ENCODE peak calls at places on chromosomes 13 and 19, in nine cellular contexts. M is adrenal gland; E is HS-27A; Z is progenitor cell of endocrine pancreas; B is HuH-7; D is effector memory CD4-positive, alpha-beta T cell; A is activated naive CD8-positive, alpha-beta T cell treated with anti-CD3 and anti-CD28 coated beads for 36 hours; U is choroid plexus epithelial cell; Y is EH. J is an unnamed sample.

GRCh38 chr19:15126511-15126910 is 19.3 kb downstream of the SYDE1 start:
- DNase-seq in Y (peak; percentile 80), A (no peak), M (no peak), Z (no peak), D (no peak), B (no peak), E (no peak), U (no peak), J (no peak)

GRCh38 chr13:30880151-30880551 is 25.9 kb upstream of the MEDAG start:
- DNase-seq in E (no peak), U (peak; percentile 64), Y (peak; percentile 58), B (no peak), M (no peak), D (no peak), A (no peak), Z (no peak), J (no peak)

GRCh38 chr13:32021785-32022184 is 9.8 kb upstream of the FRY start:
- DNase-seq in A (no peak), Y (peak; percentile 45), E (no peak), B (no peak), Z (no peak), U (no peak), D (no peak), M (no peak), J (no peak)

GRCh38 chr13:23751195-23751594 is 138.0 kb downstream of the MIPEP start:
- DNase-seq in E (no peak), D (no peak), A (no peak), B (no peak), M (no peak), Y (no peak), U (peak; percentile 28), Z (no peak), J (no peak)

GRCh38 chr19:42206871-42207755 is 10.4 kb downstream of the DEDD2 start:
- DNase-seq in A (no peak), M (no peak), Y (peak; percentile 69), B (no peak), Z (no peak), E (peak; percentile 76), U (no peak), D (no peak), J (no peak)

GRCh38 chr13:40024962-40025714 is 369.7 kb downstream of the COG6 start:
- DNase-seq in Y (no peak), E (no peak), D (no peak), B (no peak), A (no peak), U (no peak), M (no peak), Z (no peak), J (no peak)

GRCh38 chr13:40440990-40441820 is 225.2 kb downstream of the FOXO1 start:
- DNase-seq in U (peak; percentile 30), D (no peak), Z (no peak), E (no peak), B (no peak), Y (no peak), A (no peak), M (peak; percentile 88), J (no peak)

GRCh38 chr13:32682740-32683139 is 96.5 kb downstream of the PDS5B start:
- DNase-seq in Z (no peak), M (no peak), D (no peak), U (no peak), Y (no peak), E (no peak), A (no peak), B (no peak), J (no peak)

GRCh38 chr13:36847541-36848045 is 28.6 kb downstream of the RFXAP start:
- DNase-seq in A (no peak), U (no peak), M (no peak), D (no peak), E (no peak), Z (no peak), Y (no peak), B (no peak), J (no peak)

GRCh38 chr19:15584541-15585115 is 30.4 kb upstream of the CYP4F8 start:
- DNase-seq in D (peak; percentile 57), A (peak; percentile 82), E (peak; percentile 4), B (peak; percentile 77), U (peak; percentile 67), Y (peak; percentile 56), Z (no peak), M (peak; percentile 79), J (peak; percentile 86)

GRCh38 chr19:35790981-35791813 is 15.8 kb downstream of the ARHGAP33 start:
- DNase-seq in E (no peak), D (no peak), M (no peak), U (no peak), Y (no peak), A (no peak), B (peak; percentile 80), Z (no peak), J (no peak)

GRCh38 chr13:86051134-86052103 is 252.2 kb upstream of the SLITRK6 start:
- DNase-seq in D (no peak), Z (no peak), Y (no peak), M (no peak), U (peak; percentile 70), E (no peak), B (no peak), A (no peak), J (no peak)

GRCh38 chr13:107585466-107585865 is 629.9 kb downstream of the LIG4 start:
- DNase-seq in A (no peak), U (peak; percentile 23), B (no peak), E (no peak), Y (no peak), M (no peak), Z (no peak), D (no peak), J (no peak)

GRCh38 chr13:42652642-42653415 is 78.9 kb downstream of the TNFSF11 start:
- DNase-seq in E (no peak), B (no peak), U (no peak), D (no peak), M (no peak), A (no peak), Z (no peak), Y (no peak), J (no peak)

GRCh38 chr13:90447735-90448103 is 899.8 kb upstream of the MIR17HG start:
- DNase-seq in A (no peak), Y (peak; percentile 79), B (no peak), M (no peak), D (no peak), E (peak; percentile 51), U (peak; percentile 85), Z (no peak), J (peak; percentile 39)

GRCh38 chr19:38298841-38299680 is 5.0 kb upstream of the C19orf33 start:
- DNase-seq in M (no peak), U (no peak), Z (no peak), D (no peak), Y (peak; percentile 47), A (no peak), B (no peak), E (no peak), J (no peak)

GRCh38 chr13:56670563-56670962 is 470.2 kb upstream of the PRR20A start:
- DNase-seq in A (no peak), D (no peak), Y (no peak), B (no peak), U (no peak), M (no peak), Z (no peak), E (no peak), J (no peak)

J was measured in A673.